ENCODE peak calls at places on chromosomes 3 and 15, in five cellular contexts. C, J, B, H and Z are unnamed samples.

GRCh38 chr15:49282366-49282765 is 112.3 kb downstream of the GALK2 start:
- DNase-seq in C (no peak), J (no peak), B (no peak), H (no peak), Z (no peak)

GRCh38 chr15:81108427-81108826 is 25.6 kb upstream of the CFAP161 start:
- DNase-seq in C (no peak), J (no peak), B (no peak), H (no peak), Z (no peak)

GRCh38 chr3:64224826-64225606 is at the start of gene PRICKLE2:
- DNase-seq in C (no peak), J (peak; percentile 45), B (no peak), H (no peak), Z (no peak)

GRCh38 chr3:194006102-194006501 is 129.8 kb upstream of the HES1 start:
- DNase-seq in C (no peak), J (no peak), B (no peak), H (no peak), Z (no peak)

GRCh38 chr3:36480916-36481648 is 100.8 kb downstream of the STAC start:
- DNase-seq in C (no peak), J (no peak), B (no peak), H (no peak), Z (no peak)

GRCh38 chr3:124295358-124295757 is 303.4 kb upstream of the ROPN1 start:
- DNase-seq in C (no peak), J (no peak), B (no peak), H (no peak), Z (no peak)

GRCh38 chr3:37279858-37280257 is 105.5 kb upstream of the LRRFIP2 start:
- DNase-seq in C (no peak), J (no peak), B (no peak), H (no peak), Z (no peak)

GRCh38 chr3:16200411-16200810 is 25.9 kb downstream of the GALNT15 start:
- DNase-seq in C (no peak), J (peak; percentile 32), B (no peak), H (no peak), Z (no peak)

GRCh38 chr3:123343296-123344174 is 105.4 kb downstream of the ADCY5 start:
- DNase-seq in C (no peak), J (no peak), B (no peak), H (no peak), Z (no peak)

GRCh38 chr3:63639821-63640220 is 12.7 kb upstream of the SNTN start:
- DNase-seq in C (no peak), J (no peak), B (no peak), H (no peak), Z (no peak)

GRCh38 chr3:64398431-64398830 is 173.2 kb upstream of the PRICKLE2 start:
- DNase-seq in C (no peak), J (no peak), B (no peak), H (no peak), Z (no peak)

GRCh38 chr3:52193059-52193458 is 4.9 kb upstream of the ALAS1 start:
- DNase-seq in C (no peak), J (peak; percentile 74), B (no peak), H (peak; percentile 77), Z (no peak)

GRCh38 chr15:32698773-32699390 is 18.9 kb upstream of the GREM1 start:
- DNase-seq in C (no peak), J (no peak), B (no peak), H (no peak), Z (no peak)

GRCh38 chr3:50405249-50405648 is 45.9 kb upstream of the TMEM115 start:
- DNase-seq in C (no peak), J (no peak), B (no peak), H (peak; percentile 12), Z (no peak)

GRCh38 chr15:84819291-84819768 is 2.2 kb downstream of the ALPK3 start:
- DNase-seq in C (no peak), J (no peak), B (no peak), H (no peak), Z (no peak)

GRCh38 chr3:24583004-24583403 is 88.4 kb upstream of the THRB start:
- DNase-seq in C (no peak), J (no peak), B (no peak), H (no peak), Z (no peak)

GRCh38 chr15:60745469-60745971 is 266.6 kb upstream of the ICE2 start:
- DNase-seq in C (no peak), J (no peak), B (no peak), H (no peak), Z (no peak)

GRCh38 chr3:179558742-179559364 is 3.9 kb upstream of the ACTL6A start:
- DNase-seq in C (peak; percentile 43), J (peak; percentile 42), B (no peak), H (peak; percentile 59), Z (peak; percentile 57)

GRCh38 chr15:25062551-25063430 is 108.0 kb downstream of the SNRPN start:
- DNase-seq in C (no peak), J (no peak), B (no peak), H (no peak), Z (no peak)

GRCh38 chr3:14927308-14927707 is 20.1 kb upstream of the NR2C2 start:
- DNase-seq in C (no peak), J (no peak), B (no peak), H (no peak), Z (no peak)

GRCh38 chr15:39580117-39580629 is 706 bp upstream of the THBS1 start:
- DNase-seq in C (peak; percentile 23), J (peak; percentile 69), B (peak; percentile 75), H (peak; percentile 87), Z (peak; percentile 44)

GRCh38 chr15:75167588-75168076 is 34.0 kb upstream of the C15orf39 start:
- DNase-seq in C (no peak), J (no peak), B (no peak), H (no peak), Z (no peak)

GRCh38 chr3:149992416-149993058 is 21.8 kb upstream of the PFN2 start:
- DNase-seq in C (no peak), J (no peak), B (no peak), H (no peak), Z (no peak)

GRCh38 chr3:177904661-177905060 is 631.6 kb upstream of the KCNMB2 start:
- DNase-seq in C (no peak), J (no peak), B (no peak), H (no peak), Z (no peak)

GRCh38 chr3:24273491-24273890 is 221.2 kb downstream of the THRB start:
- DNase-seq in C (no peak), J (no peak), B (no peak), H (no peak), Z (no peak)

GRCh38 chr3:141949972-141950371 is 73.5 kb downstream of the ATP1B3 start:
- DNase-seq in C (no peak), J (no peak), B (no peak), H (no peak), Z (no peak)

GRCh38 chr15:42984534-42985034 is 64.0 kb upstream of the TTBK2 start:
- DNase-seq in C (no peak), J (no peak), B (no peak), H (no peak), Z (no peak)

GRCh38 chr3:4271834-4272233 is 31.3 kb upstream of the SETMAR start:
- DNase-seq in C (no peak), J (peak; percentile 18), B (no peak), H (peak; percentile 8), Z (peak; percentile 37)

GRCh38 chr3:46845397-46845859 is 17.8 kb downstream of the MYL3 start:
- DNase-seq in C (no peak), J (peak; percentile 73), B (no peak), H (no peak), Z (no peak)

GRCh38 chr3:101182734-101183133 is 137.6 kb downstream of the IMPG2 start:
- DNase-seq in C (no peak), J (no peak), B (no peak), H (no peak), Z (no peak)

GRCh38 chr3:120567370-120568197 is 28.6 kb upstream of the NDUFB4 start:
- DNase-seq in C (no peak), J (no peak), B (no peak), H (no peak), Z (peak; percentile 25)

GRCh38 chr15:74318376-74319137 is 48.9 kb downstream of the CYP11A1 start:
- DNase-seq in C (peak; percentile 50), J (no peak), B (no peak), H (no peak), Z (no peak)

GRCh38 chr3:59938857-59939256 is 889.0 kb upstream of the CFAP20DC start:
- DNase-seq in C (no peak), J (no peak), B (no peak), H (no peak), Z (no peak)